ENCODE peak calls at places on chromosomes 13 and 19, in five cellular contexts. One of them, this sample, is unnamed.

GRCh38 chr13:30690282-30691188 is 44.8 kb upstream of the ALOX5AP start:
- DNase-seq in osteoblast: peak
- DNase-seq in neural progenitor cell: no peak
- DNase-seq in IMR-90: peak
- DNase-seq in stomach: peak
- DNase-seq in this sample: peak

GRCh38 chr19:18049390-18049789 is 37.3 kb downstream of the IL12RB1 start:
- DNase-seq in stomach: peak
- DNase-seq in neural progenitor cell: no peak
- DNase-seq in osteoblast: peak
- DNase-seq in IMR-90: peak
- DNase-seq in this sample: peak

GRCh38 chr13:113954046-113954841 is 19.6 kb downstream of the C13orf46 start:
- DNase-seq in IMR-90: no peak
- DNase-seq in osteoblast: no peak
- DNase-seq in stomach: no peak
- DNase-seq in neural progenitor cell: no peak
- DNase-seq in this sample: no peak

GRCh38 chr19:1756264-1756663 is 3.0 kb downstream of the ONECUT3 start:
- DNase-seq in osteoblast: no peak
- DNase-seq in IMR-90: no peak
- DNase-seq in stomach: no peak
- DNase-seq in neural progenitor cell: no peak
- DNase-seq in this sample: no peak

GRCh38 chr19:57903298-57904174 is 12.9 kb downstream of the ZNF417 start:
- DNase-seq in IMR-90: peak
- DNase-seq in neural progenitor cell: peak
- DNase-seq in osteoblast: peak
- DNase-seq in stomach: no peak
- DNase-seq in this sample: no peak

GRCh38 chr19:4181053-4181508 is 1.3 kb downstream of the SIRT6 start:
- DNase-seq in neural progenitor cell: no peak
- DNase-seq in IMR-90: no peak
- DNase-seq in osteoblast: peak
- DNase-seq in stomach: no peak
- DNase-seq in this sample: no peak

GRCh38 chr13:40665061-40665753 is 1.2 kb downstream of the FOXO1 start:
- DNase-seq in stomach: peak
- DNase-seq in neural progenitor cell: peak
- DNase-seq in IMR-90: no peak
- DNase-seq in osteoblast: peak
- DNase-seq in this sample: peak

GRCh38 chr13:66748712-66749111 is 481.4 kb downstream of the PCDH9 start:
- DNase-seq in neural progenitor cell: no peak
- DNase-seq in stomach: no peak
- DNase-seq in IMR-90: no peak
- DNase-seq in osteoblast: no peak
- DNase-seq in this sample: no peak

GRCh38 chr13:23323946-23324709 is 109.4 kb downstream of the SACS start:
- DNase-seq in osteoblast: no peak
- DNase-seq in IMR-90: peak
- DNase-seq in stomach: no peak
- DNase-seq in neural progenitor cell: peak
- DNase-seq in this sample: no peak

GRCh38 chr13:70014337-70014736 is 93.3 kb upstream of the ATXN8OS start:
- DNase-seq in stomach: no peak
- DNase-seq in neural progenitor cell: no peak
- DNase-seq in osteoblast: peak
- DNase-seq in IMR-90: no peak
- DNase-seq in this sample: no peak

GRCh38 chr13:20188649-20189553 is 3.8 kb downstream of the GJB2 start:
- DNase-seq in IMR-90: no peak
- DNase-seq in neural progenitor cell: peak
- DNase-seq in stomach: no peak
- DNase-seq in osteoblast: no peak
- DNase-seq in this sample: peak

GRCh38 chr13:36421447-36421846 is 10.8 kb upstream of the CCNA1 start:
- DNase-seq in neural progenitor cell: no peak
- DNase-seq in IMR-90: no peak
- DNase-seq in osteoblast: no peak
- DNase-seq in stomach: no peak
- DNase-seq in this sample: no peak

GRCh38 chr19:13401388-13401787 is 104.9 kb downstream of the CACNA1A start:
- DNase-seq in IMR-90: peak
- DNase-seq in osteoblast: peak
- DNase-seq in stomach: no peak
- DNase-seq in neural progenitor cell: no peak
- DNase-seq in this sample: no peak

GRCh38 chr13:33799950-33800592 is 17.9 kb upstream of the RFC3 start:
- DNase-seq in osteoblast: peak
- DNase-seq in IMR-90: peak
- DNase-seq in stomach: no peak
- DNase-seq in neural progenitor cell: peak
- DNase-seq in this sample: no peak

GRCh38 chr13:114230575-114230974 is 4.1 kb upstream of the CDC16 start:
- DNase-seq in IMR-90: no peak
- DNase-seq in osteoblast: no peak
- DNase-seq in stomach: no peak
- DNase-seq in neural progenitor cell: no peak
- DNase-seq in this sample: no peak

GRCh38 chr19:12937243-12938053 is 961 bp upstream of the CALR start:
- DNase-seq in osteoblast: peak
- DNase-seq in stomach: peak
- DNase-seq in IMR-90: no peak
- DNase-seq in neural progenitor cell: peak
- DNase-seq in this sample: no peak

GRCh38 chr13:111531505-111531904 is 211.1 kb downstream of the TEX29 start:
- DNase-seq in IMR-90: peak
- DNase-seq in stomach: no peak
- DNase-seq in osteoblast: no peak
- DNase-seq in neural progenitor cell: no peak
- DNase-seq in this sample: peak

GRCh38 chr13:30792257-30793000 is 57.1 kb downstream of the ALOX5AP start:
- DNase-seq in neural progenitor cell: peak
- DNase-seq in stomach: peak
- DNase-seq in osteoblast: peak
- DNase-seq in IMR-90: peak
- DNase-seq in this sample: no peak

GRCh38 chr13:92175330-92175729 is 776.9 kb downstream of the GPC5 start:
- DNase-seq in neural progenitor cell: peak
- DNase-seq in osteoblast: peak
- DNase-seq in IMR-90: peak
- DNase-seq in stomach: no peak
- DNase-seq in this sample: no peak

GRCh38 chr19:31085125-31085524 is 264.1 kb downstream of the TSHZ3 start:
- DNase-seq in IMR-90: no peak
- DNase-seq in neural progenitor cell: no peak
- DNase-seq in stomach: no peak
- DNase-seq in osteoblast: no peak
- DNase-seq in this sample: no peak

GRCh38 chr13:62626771-62627170 is 1211.1 kb upstream of the PCDH20 start:
- DNase-seq in IMR-90: no peak
- DNase-seq in neural progenitor cell: peak
- DNase-seq in osteoblast: no peak
- DNase-seq in stomach: no peak
- DNase-seq in this sample: no peak
- TF ChIP-seq CTCF in IMR-90: peak
- TF ChIP-seq CTCF in neural progenitor cell: peak
- TF ChIP-seq CTCF in osteoblast: no peak
- TF ChIP-seq CTCF in stomach: no peak
- TF ChIP-seq CTCF in this sample: no peak

GRCh38 chr19:10760268-10760944 is 42.5 kb downstream of the DNM2 start:
- DNase-seq in IMR-90: no peak
- DNase-seq in osteoblast: no peak
- DNase-seq in stomach: no peak
- DNase-seq in neural progenitor cell: no peak
- DNase-seq in this sample: no peak
- H3K27ac ChIP-seq in IMR-90: no peak
- H3K27ac ChIP-seq in osteoblast: no peak
- H3K27ac ChIP-seq in stomach: no peak
- H3K27ac ChIP-seq in neural progenitor cell: no peak
- H3K27ac ChIP-seq in this sample: no peak

DNA sequence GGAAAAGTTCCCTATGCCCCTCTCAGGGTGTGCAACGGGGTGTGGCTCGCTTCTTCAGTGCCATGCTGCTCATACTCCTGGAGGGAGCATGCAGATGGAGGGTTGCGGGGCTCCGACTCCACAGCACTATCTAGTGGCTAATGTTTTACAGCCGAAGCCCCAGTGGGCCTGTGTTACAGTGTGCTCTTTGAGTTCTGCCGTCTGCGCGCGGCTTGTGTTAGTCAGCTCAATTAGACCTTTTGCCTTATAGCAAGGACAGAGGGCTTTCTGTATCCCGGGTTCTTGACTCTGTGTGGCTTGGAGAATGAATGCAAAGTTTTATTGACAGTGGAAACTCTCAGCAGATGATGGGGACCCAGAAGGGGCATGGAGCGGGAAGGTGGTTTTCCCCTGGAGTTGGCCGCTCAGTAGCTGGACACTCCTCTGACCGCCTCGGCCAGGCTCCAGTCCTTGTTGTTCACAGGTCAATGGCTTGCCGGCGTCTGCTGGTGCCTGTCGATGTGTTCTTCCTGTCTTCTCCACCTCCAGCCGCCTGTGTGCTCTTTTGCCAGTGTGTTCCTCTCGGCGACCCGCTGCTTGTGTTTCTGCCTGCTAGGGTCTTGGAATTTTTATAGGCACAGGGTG is 383.4 kb downstream of the LMO7 start:
- DNase-seq in IMR-90: no peak
- DNase-seq in neural progenitor cell: peak
- DNase-seq in stomach: no peak
- DNase-seq in osteoblast: no peak
- DNase-seq in this sample: no peak
- TF ChIP-seq CTCF in IMR-90: no peak
- TF ChIP-seq CTCF in neural progenitor cell: peak
- TF ChIP-seq CTCF in stomach: no peak
- TF ChIP-seq CTCF in osteoblast: peak
- TF ChIP-seq CTCF in this sample: no peak

GRCh38 chr19:7520131-7521051 is 2.0 kb upstream of the MCOLN1 start:
- DNase-seq in stomach: no peak
- DNase-seq in osteoblast: no peak
- DNase-seq in IMR-90: no peak
- DNase-seq in neural progenitor cell: no peak
- DNase-seq in this sample: no peak
- H3K27ac ChIP-seq in stomach: no peak
- H3K27ac ChIP-seq in osteoblast: no peak
- H3K27ac ChIP-seq in IMR-90: no peak
- H3K27ac ChIP-seq in neural progenitor cell: no peak
- H3K27ac ChIP-seq in this sample: no peak

GRCh38 chr13:75549262-75550158 is at the start of gene UCHL3:
- DNase-seq in osteoblast: peak
- DNase-seq in stomach: peak
- DNase-seq in neural progenitor cell: peak
- DNase-seq in IMR-90: peak
- DNase-seq in this sample: peak
- TF ChIP-seq CTCF in osteoblast: peak
- TF ChIP-seq CTCF in stomach: no peak
- TF ChIP-seq CTCF in neural progenitor cell: peak
- TF ChIP-seq CTCF in IMR-90: peak
- TF ChIP-seq CTCF in this sample: peak

GRCh38 chr19:46922465-46922864 is 61.7 kb downstream of the ARHGAP35 start:
- DNase-seq in stomach: no peak
- DNase-seq in IMR-90: no peak
- DNase-seq in osteoblast: no peak
- DNase-seq in neural progenitor cell: no peak
- DNase-seq in this sample: no peak
- H3K27ac ChIP-seq in stomach: no peak
- H3K27ac ChIP-seq in IMR-90: no peak
- H3K27ac ChIP-seq in osteoblast: no peak
- H3K27ac ChIP-seq in neural progenitor cell: no peak
- H3K27ac ChIP-seq in this sample: no peak

GRCh38 chr13:97843201-97843600 is 110.3 kb upstream of the IPO5 start:
- DNase-seq in neural progenitor cell: no peak
- DNase-seq in IMR-90: no peak
- DNase-seq in osteoblast: no peak
- DNase-seq in stomach: no peak
- DNase-seq in this sample: no peak

GRCh38 chr13:97849305-97849704 is 104.2 kb upstream of the IPO5 start:
- DNase-seq in neural progenitor cell: peak
- DNase-seq in osteoblast: peak
- DNase-seq in IMR-90: peak
- DNase-seq in stomach: no peak
- DNase-seq in this sample: no peak

GRCh38 chr13:97848886-97849285 is 104.6 kb upstream of the IPO5 start:
- DNase-seq in neural progenitor cell: no peak
- DNase-seq in IMR-90: no peak
- DNase-seq in stomach: no peak
- DNase-seq in osteoblast: no peak
- DNase-seq in this sample: no peak

DNA sequence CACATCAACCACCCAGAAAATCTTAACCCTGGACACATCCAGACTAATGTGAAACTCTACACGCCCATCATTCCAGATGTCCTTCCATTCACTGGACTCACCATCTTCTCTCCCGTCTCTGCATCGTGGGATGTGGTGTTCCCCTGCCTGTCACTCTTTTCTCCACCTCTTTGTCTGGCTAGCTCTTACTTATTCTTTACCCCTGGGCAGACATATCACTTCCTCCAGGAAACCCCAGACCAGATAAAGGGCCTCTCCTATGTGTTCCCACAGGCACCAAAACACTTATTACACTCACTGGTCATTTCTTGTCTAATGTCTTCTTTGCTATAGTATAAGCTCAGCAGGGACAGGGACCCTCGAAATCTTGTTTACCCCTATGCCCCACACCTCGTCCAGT is 109.3 kb upstream of the IPO5 start:
- DNase-seq in neural progenitor cell: no peak
- DNase-seq in osteoblast: no peak
- DNase-seq in stomach: no peak
- DNase-seq in IMR-90: no peak
- DNase-seq in this sample: no peak
- TF ChIP-seq CTCF in neural progenitor cell: no peak
- TF ChIP-seq CTCF in osteoblast: no peak
- TF ChIP-seq CTCF in stomach: no peak
- TF ChIP-seq CTCF in IMR-90: no peak
- TF ChIP-seq CTCF in this sample: no peak

GRCh38 chr19:8611391-8611883 is 922 bp upstream of the ADAMTS10 start:
- DNase-seq in osteoblast: peak
- DNase-seq in IMR-90: no peak
- DNase-seq in stomach: no peak
- DNase-seq in neural progenitor cell: no peak
- DNase-seq in this sample: no peak
- H3K27ac ChIP-seq in osteoblast: no peak
- H3K27ac ChIP-seq in IMR-90: no peak
- H3K27ac ChIP-seq in stomach: peak
- H3K27ac ChIP-seq in neural progenitor cell: no peak
- H3K27ac ChIP-seq in this sample: peak